ENCODE peak calls at places on chromosomes 13 and 19, in four cellular contexts. F is heart left ventricle, T is spleen, I is uterus. Y is an unnamed sample.

GRCh38 chr19:54439174-54439851 is 9.7 kb upstream of the LENG8 start:
- DNase-seq in F (peak), T (no peak), I (no peak), Y (no peak)

GRCh38 chr13:26485786-26486185 is 71.7 kb upstream of the WASF3 start:
- DNase-seq in F (no peak), I (peak), T (no peak), Y (no peak)

GRCh38 chr13:45341799-45342584 is 1.0 kb upstream of the TPT1 start:
- DNase-seq in F (no peak), T (no peak), I (peak), Y (peak)

GRCh38 chr19:46049597-46049996 is 8.8 kb upstream of the IGFL4 start:
- DNase-seq in F (no peak), I (no peak), T (no peak), Y (no peak)

GRCh38 chr19:15288146-15288963 is 44.0 kb downstream of the BRD4 start:
- DNase-seq in I (no peak), T (peak), F (no peak), Y (no peak)

GRCh38 chr13:97384366-97384765 is 49.6 kb upstream of the RAP2A start:
- DNase-seq in F (no peak), I (no peak), T (no peak), Y (no peak)

GRCh38 chr19:34220472-34221063 is 33.8 kb upstream of the GARRE1 start:
- DNase-seq in I (peak), F (no peak), T (no peak), Y (no peak)

GRCh38 chr13:49366841-49367240 is 77.0 kb downstream of the CAB39L start:
- DNase-seq in I (no peak), T (no peak), F (no peak), Y (no peak)

GRCh38 chr13:41981961-41982723 is 21.2 kb upstream of the VWA8 start:
- DNase-seq in T (no peak), F (no peak), I (no peak), Y (no peak)

GRCh38 chr13:19072543-19072942 is 109.1 kb downstream of the TUBA3C start:
- DNase-seq in F (peak), T (no peak), I (no peak), Y (no peak)

GRCh38 chr19:14512420-14512961 is 5.7 kb downstream of the DNAJB1 start:
- DNase-seq in F (no peak), T (no peak), I (no peak), Y (no peak)

GRCh38 chr13:50574731-50575130 is 268.8 kb downstream of the DLEU7 start:
- DNase-seq in F (no peak), T (no peak), I (no peak), Y (no peak)

GRCh38 chr13:107233541-107233940 is 665.6 kb upstream of the ARGLU1 start:
- DNase-seq in T (no peak), F (no peak), I (no peak), Y (no peak)

GRCh38 chr19:51081476-51081875 is 1.2 kb downstream of the KLK14 start:
- DNase-seq in T (no peak), F (no peak), I (no peak), Y (no peak)

GRCh38 chr19:6556480-6556879 is 25.7 kb downstream of the TNFSF9 start:
- DNase-seq in T (no peak), I (no peak), F (no peak), Y (no peak)

GRCh38 chr13:24557121-24557520 is 44.5 kb upstream of the PARP4 start:
- DNase-seq in F (no peak), I (no peak), T (no peak), Y (no peak)

GRCh38 chr13:32594339-32594738 is 8.1 kb downstream of the PDS5B start:
- DNase-seq in T (no peak), F (no peak), I (no peak), Y (no peak)

GRCh38 chr13:106331116-106331515 is 204.3 kb downstream of the EFNB2 start:
- DNase-seq in F (no peak), I (no peak), T (no peak), Y (no peak)

GRCh38 chr19:39398297-39398864 is 7.2 kb downstream of the MED29 start:
- DNase-seq in I (peak), F (peak), T (peak), Y (peak)

GRCh38 chr19:55333870-55334269 is 5.8 kb upstream of the KMT5C start:
- DNase-seq in F (no peak), T (no peak), I (no peak), Y (no peak)

GRCh38 chr13:87234981-87235380 is 436.2 kb upstream of the SLITRK5 start:
- DNase-seq in T (no peak), F (no peak), I (no peak), Y (no peak)

GRCh38 chr13:49958321-49958720 is 22.2 kb upstream of the SPRYD7 start:
- DNase-seq in I (no peak), T (no peak), F (no peak), Y (no peak)

GRCh38 chr19:38733493-38734175 is 10.6 kb downstream of the CAPN12 start:
- DNase-seq in I (peak), T (no peak), F (no peak), Y (peak)

GRCh38 chr13:30394798-30395191 is 27.5 kb upstream of the UBE2L5 start:
- DNase-seq in T (no peak), F (no peak), I (no peak), Y (no peak)

GRCh38 chr13:103815619-103816018 is 749.4 kb upstream of the SLC10A2 start:
- DNase-seq in F (no peak), T (no peak), I (no peak), Y (no peak)

GRCh38 chr13:37680137-37680536 is 81.6 kb upstream of the POSTN start:
- DNase-seq in I (no peak), F (no peak), T (no peak), Y (no peak)

GRCh38 chr13:112619730-112620639 is 32.0 kb upstream of the TUBGCP3 start:
- DNase-seq in I (no peak), F (no peak), T (peak), Y (no peak)

GRCh38 chr19:43901395-43902390 is 33.4 kb downstream of the ZNF45 start:
- DNase-seq in T (peak), I (peak), F (peak), Y (peak)

GRCh38 chr13:61954092-61954491 is 538.4 kb upstream of the PCDH20 start:
- DNase-seq in T (no peak), I (no peak), F (no peak), Y (no peak)

GRCh38 chr19:55341191-55342043 is 1.7 kb downstream of the KMT5C start:
- DNase-seq in I (peak), F (peak), T (no peak), Y (peak)

GRCh38 chr19:17530586-17530985 is 19.1 kb downstream of the PGLS start:
- DNase-seq in F (no peak), I (no peak), T (no peak), Y (no peak)

GRCh38 chr19:19643158-19644053 is at the start of gene GMIP:
- DNase-seq in T (peak), F (peak), I (peak), Y (peak)

GRCh38 chr19:50333737-50334617 is 4.8 kb upstream of the KCNC3 start:
- DNase-seq in I (peak), T (peak), F (peak), Y (peak)

GRCh38 chr13:50598338-50598737 is 245.2 kb downstream of the DLEU7 start:
- DNase-seq in T (no peak), F (no peak), I (no peak), Y (no peak)

GRCh38 chr13:30576528-30576927 is 41.2 kb upstream of the USPL1 start:
- DNase-seq in T (no peak), I (no peak), F (no peak), Y (no peak)

DNA sequence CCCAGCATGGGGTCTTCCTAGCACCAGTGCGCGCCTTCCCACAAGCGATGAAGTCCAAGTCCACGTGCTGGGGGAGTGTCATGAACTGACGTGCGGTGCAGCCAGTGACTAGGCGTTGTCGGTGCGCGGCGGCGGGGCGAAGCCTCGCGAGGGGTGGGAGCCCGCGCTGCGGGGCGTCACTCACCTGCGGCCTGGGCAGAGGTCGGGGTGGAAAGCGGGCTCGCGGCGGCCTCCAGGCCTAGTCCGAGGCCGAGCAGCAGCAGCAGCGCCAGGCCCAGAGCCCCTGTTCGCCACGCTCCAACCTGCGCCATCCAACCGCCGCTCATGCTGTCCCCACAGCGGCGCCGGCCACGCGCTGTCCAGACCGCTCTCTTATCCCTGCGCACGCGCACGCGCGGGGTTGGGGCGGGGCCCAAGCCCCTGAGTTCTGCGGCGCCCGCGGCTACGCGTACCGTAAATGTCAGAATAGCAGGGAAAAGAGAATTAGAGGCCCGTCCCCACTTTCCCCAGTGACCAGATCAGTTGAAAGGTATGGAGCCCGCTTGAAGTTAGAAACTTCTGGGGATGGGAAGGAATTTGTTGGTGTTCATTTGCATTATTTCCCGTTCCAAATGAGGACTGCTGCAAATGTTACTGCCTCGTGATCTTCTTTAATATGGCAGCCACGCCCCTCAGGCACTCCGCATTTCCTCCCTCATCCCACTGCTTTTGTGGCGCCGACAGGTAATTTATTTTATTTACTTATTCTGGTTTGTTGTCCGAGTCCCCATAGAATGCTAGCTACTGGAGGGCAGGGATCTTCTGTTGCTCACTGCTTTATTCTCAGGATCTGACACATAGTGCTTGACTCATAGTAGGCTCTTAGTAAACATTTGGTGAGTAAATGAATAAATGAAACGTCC is at the start of gene CD320:
- DNase-seq in I (peak), T (peak), F (peak), Y (peak)
- TF ChIP-seq POLR2A in I (peak), T (no peak), F (peak), Y (peak)

GRCh38 chr19:2478324-2478755 is 2.4 kb downstream of the GADD45B start:
- DNase-seq in I (peak), T (peak), F (peak), Y (no peak)

GRCh38 chr19:2477141-2477710 is 1.3 kb downstream of the GADD45B start:
- DNase-seq in F (peak), I (peak), T (peak), Y (no peak)

GRCh38 chr19:2477732-2478191 is 1.8 kb downstream of the GADD45B start:
- DNase-seq in T (peak), F (peak), I (peak), Y (no peak)

GRCh38 chr19:2479556-2480194 is 3.7 kb downstream of the GADD45B start:
- DNase-seq in I (no peak), F (no peak), T (no peak), Y (no peak)

DNA sequence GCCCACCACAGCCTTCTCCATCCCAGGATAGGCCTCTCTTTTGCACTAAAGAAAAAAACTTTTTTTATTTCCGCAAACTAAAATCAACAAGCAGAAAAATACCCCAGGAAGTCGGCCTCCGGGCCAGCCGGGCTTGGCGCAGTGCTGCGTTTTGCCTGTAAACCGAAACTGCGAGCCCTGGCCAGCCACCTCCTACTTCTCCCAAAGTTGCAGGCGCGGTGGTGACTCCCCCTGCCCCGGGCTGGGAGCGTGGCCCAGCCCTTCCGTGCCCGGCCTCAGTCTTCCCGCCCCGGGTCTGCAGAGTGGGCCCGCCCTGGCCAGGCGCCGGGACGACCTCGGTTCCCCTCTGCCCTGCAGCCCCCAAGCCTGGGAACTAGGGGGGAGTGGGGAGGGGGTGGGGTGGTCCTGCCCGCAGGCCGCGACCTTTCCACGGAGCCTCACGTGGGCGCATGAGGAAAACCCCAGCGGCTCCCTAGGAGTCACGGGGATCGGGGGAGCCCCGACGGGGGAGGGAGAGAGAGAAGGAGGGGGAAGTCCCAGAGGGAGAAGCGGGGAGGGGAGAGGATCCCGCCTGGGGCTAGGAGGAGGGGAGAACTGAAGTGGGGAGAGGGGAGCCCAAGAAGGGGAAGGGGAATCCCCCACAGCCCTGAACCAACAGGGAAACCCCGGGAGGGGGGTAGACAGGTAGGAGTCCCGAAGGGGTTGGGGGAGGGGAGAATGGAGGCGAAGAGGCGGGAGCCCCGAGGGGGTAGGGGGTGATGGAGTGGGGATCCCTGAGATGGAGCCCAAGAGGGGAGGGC is 3.0 kb downstream of the GADD45B start:
- DNase-seq in F (peak), I (peak), T (peak), Y (peak)
- TF ChIP-seq POLR2A in F (peak), I (no peak), T (no peak), Y (peak)

DNA sequence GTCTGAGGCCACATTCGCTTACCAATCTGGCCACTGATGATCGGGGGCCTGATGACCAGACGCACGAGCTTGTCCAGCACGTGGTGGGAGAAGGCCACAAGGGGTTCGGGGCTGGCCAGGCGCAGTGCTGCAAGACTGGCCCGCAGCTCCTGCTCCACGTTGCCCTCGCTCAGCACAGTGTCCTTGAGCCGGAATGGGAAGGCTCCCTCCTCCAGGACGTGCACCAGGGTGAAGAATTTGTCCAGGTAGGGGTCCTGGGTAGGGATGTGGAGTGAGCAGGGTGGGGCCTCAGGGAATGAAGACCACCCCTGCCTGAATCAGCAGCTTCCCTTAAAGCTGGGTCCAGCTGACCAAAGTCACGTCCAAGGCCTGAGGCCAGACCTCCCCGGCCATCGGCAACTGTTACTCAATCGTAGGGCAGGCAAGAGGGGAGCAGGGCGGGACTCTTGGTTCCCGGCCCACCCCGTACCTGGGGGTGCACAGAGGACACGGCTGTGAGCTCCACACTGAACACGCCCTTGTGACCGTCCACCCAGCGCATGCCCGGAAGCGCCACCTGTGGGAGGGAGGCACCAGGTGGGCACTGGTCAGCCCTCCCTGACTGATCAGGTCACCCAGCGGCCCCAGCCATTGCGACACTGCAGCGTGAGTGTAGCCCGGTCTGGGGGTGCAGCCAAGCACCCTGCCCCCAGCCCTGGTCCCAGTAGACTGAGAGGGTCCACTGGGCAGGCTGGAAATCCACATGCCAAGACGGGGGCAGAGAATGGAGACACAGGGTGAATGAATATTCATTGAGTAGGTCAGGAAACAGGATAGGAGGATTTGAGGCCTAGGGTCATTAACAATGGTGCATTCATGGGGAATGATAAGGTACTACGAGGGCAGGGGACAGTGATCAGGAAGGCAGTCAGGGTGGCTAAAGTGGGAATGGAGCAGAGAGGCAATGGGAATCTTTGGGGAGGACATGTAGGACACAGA is 2.8 kb upstream of the ANGPTL8 start:
- DNase-seq in T (no peak), I (no peak), F (no peak), Y (no peak)
- TF ChIP-seq POLR2A in T (no peak), I (no peak), F (no peak), Y (no peak)

GRCh38 chr19:48806818-48807589 is 3.8 kb downstream of the BCAT2 start:
- DNase-seq in F (no peak), I (no peak), T (no peak), Y (no peak)
- TF ChIP-seq POLR2A in F (no peak), I (no peak), T (no peak), Y (no peak)

DNA sequence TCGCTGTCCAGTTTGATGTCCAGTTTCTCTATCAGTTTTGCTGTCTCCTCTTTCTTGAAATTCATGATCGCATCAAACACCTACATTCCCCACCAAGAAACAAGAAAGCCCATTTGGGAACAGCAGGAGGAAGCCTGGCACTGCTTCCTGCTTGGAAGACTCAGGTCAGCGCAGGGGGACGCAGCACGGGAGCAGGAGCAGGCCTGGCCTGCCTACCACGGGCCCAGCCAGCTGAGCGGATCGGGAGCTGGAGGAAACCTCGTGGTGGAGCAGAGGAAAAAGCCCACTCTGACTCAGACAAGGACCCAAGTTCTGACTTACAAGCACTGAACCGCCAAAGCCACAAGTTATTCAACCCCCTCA is 3.9 kb downstream of the EEF2 start:
- DNase-seq in I (no peak), F (no peak), T (no peak), Y (no peak)
- TF ChIP-seq POLR2A in I (no peak), F (no peak), T (no peak), Y (no peak)

DNA sequence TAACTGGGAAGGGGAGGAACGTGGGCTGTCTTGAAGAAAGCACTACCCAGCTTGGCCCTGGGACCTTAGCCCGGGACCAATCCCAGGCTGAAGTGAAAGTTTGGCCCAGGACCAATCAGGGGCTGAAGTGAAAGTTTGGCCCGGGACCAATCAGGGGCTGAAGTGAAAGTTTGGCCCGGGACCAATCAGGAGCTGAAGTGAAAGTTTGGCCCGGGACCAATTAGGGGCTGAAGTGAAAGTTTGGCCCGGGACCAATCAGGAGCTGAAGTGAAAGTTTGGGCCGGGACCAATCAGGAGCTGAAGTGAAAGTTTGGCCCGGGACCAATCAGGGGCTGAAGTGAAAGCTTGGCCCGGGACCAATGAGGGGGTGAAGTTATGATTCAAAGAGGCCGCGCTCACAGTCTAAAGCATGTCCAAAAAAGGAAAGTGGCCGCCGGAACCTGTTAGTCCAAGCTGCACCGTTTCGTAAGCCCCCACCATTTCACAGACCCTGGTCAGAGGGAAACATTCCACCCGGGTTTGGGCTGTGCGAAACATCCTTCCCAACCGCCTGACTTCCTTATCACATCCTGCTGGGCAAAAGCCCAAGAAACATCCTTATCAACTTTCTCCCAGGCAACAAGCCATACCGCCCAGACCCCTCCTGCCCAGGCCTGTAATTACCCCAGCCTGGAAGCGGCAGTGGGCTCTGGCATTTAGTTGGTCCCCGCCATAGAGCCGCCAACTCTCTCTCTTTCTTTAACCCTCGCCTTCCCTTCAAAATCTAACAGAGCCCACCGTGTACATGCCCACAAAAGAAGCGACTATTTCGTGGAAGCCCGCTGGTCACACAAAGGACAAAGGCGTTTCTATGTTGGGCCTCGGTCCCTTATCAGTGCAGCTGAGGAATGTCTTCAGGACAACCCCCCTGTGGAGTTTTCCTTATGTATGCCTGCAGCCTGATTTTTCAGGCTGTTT is 1.1 kb downstream of the ZNF850 start:
- DNase-seq in T (peak), I (peak), F (peak), Y (peak)
- TF ChIP-seq POLR2A in T (no peak), I (no peak), F (peak), Y (no peak)

GRCh38 chr13:113841355-113841653 is 22.6 kb downstream of the GAS6 start:
- DNase-seq in I (no peak), F (no peak), T (no peak), Y (no peak)
- TF ChIP-seq POLR2A in I (no peak), F (no peak), T (no peak), Y (no peak)

Y was measured in H54.